ENCODE peak calls at places on chromosomes 16 and 17, in five cellular contexts. L is HCT116, P is GM23248, D is Karpas-422, M is DND-41. N is an unnamed sample.

GRCh38 chr16:5678371-5678770 is 580.8 kb upstream of the EEF2KMT start:
- DNase-seq in L (no peak), P (no peak), D (peak; percentile 48), M (peak; percentile 42), N (peak; percentile 83)

GRCh38 chr16:1323296-1324239 is 9.9 kb upstream of the BAIAP3 start:
- DNase-seq in L (no peak), P (no peak), D (no peak), M (no peak), N (no peak)

GRCh38 chr16:64172191-64172590 is 949.7 kb downstream of the CDH11 start:
- DNase-seq in L (no peak), P (no peak), D (peak; percentile 93), M (no peak), N (no peak)

GRCh38 chr17:76408037-76408849 is 23.8 kb downstream of the SPHK1 start:
- DNase-seq in L (peak; percentile 42), P (peak; percentile 62), D (peak; percentile 92), M (peak; percentile 58), N (peak; percentile 68)

GRCh38 chr16:82643936-82644630 is 17.3 kb downstream of the CDH13 start:
- DNase-seq in L (no peak), P (no peak), D (no peak), M (no peak), N (peak; percentile 16)

GRCh38 chr17:4648741-4649140 is 7.3 kb upstream of the ALOX15 start:
- DNase-seq in L (no peak), P (no peak), D (no peak), M (no peak), N (no peak)

GRCh38 chr17:6752068-6752909 is 3.6 kb upstream of the XAF1 start:
- DNase-seq in L (no peak), P (peak; percentile 99), D (no peak), M (peak; percentile 24), N (no peak)

GRCh38 chr16:2270070-2270462 is 2.1 kb upstream of the RNPS1 start:
- DNase-seq in L (no peak), P (no peak), D (no peak), M (no peak), N (no peak)

GRCh38 chr17:54239291-54239690 is 416.6 kb downstream of the KIF2B start:
- DNase-seq in L (no peak), P (no peak), D (no peak), M (no peak), N (no peak)

GRCh38 chr17:53996896-53997295 is 174.2 kb downstream of the KIF2B start:
- DNase-seq in L (no peak), P (no peak), D (no peak), M (no peak), N (no peak)

GRCh38 chr16:50153648-50154368 is 702 bp downstream of the TENT4B start:
- DNase-seq in L (no peak), P (peak; percentile 56), D (peak; percentile 47), M (no peak), N (peak; percentile 46)

GRCh38 chr17:8189041-8189710 is 804 bp downstream of the BORCS6 start:
- DNase-seq in L (no peak), P (peak; percentile 69), D (peak; percentile 58), M (peak; percentile 27), N (peak; percentile 31)

GRCh38 chr17:78865682-78866390 is 25.2 kb upstream of the USP36 start:
- DNase-seq in L (peak; percentile 73), P (peak; percentile 81), D (peak; percentile 77), M (peak; percentile 62), N (peak; percentile 88)

GRCh38 chr17:61833536-61834203 is 29.7 kb downstream of the BRIP1 start:
- DNase-seq in L (peak; percentile 69), P (peak; percentile 77), D (no peak), M (no peak), N (no peak)

GRCh38 chr16:64132686-64133085 is 989.2 kb downstream of the CDH11 start:
- DNase-seq in L (no peak), P (no peak), D (no peak), M (no peak), N (no peak)

GRCh38 chr17:45750779-45751440 is 33.2 kb upstream of the CRHR1 start:
- DNase-seq in L (no peak), P (no peak), D (no peak), M (no peak), N (no peak)

GRCh38 chr16:50297301-50298074 is 31.1 kb downstream of the ADCY7 start:
- DNase-seq in L (no peak), P (no peak), D (no peak), M (no peak), N (no peak)

GRCh38 chr17:43578352-43578698 is 32.2 kb upstream of the ETV4 start:
- DNase-seq in L (no peak), P (no peak), D (no peak), M (no peak), N (no peak)

GRCh38 chr17:75827291-75828050 is 16.7 kb downstream of the UNC13D start:
- DNase-seq in L (no peak), P (peak; percentile 73), D (peak; percentile 75), M (peak; percentile 61), N (peak; percentile 87)

GRCh38 chr16:86037999-86038922 is 139.3 kb downstream of the IRF8 start:
- DNase-seq in L (no peak), P (no peak), D (no peak), M (no peak), N (no peak)

GRCh38 chr17:65177901-65178300 is 40.7 kb downstream of the RGS9 start:
- DNase-seq in L (no peak), P (peak; percentile 79), D (no peak), M (no peak), N (no peak)

GRCh38 chr17:65182233-65182632 is 45.1 kb downstream of the RGS9 start:
- DNase-seq in L (no peak), P (no peak), D (no peak), M (peak; percentile 43), N (no peak)

GRCh38 chr17:65184235-65184959 is 47.2 kb downstream of the RGS9 start:
- DNase-seq in L (no peak), P (no peak), D (no peak), M (no peak), N (no peak)

GRCh38 chr17:65183736-65184135 is 46.6 kb downstream of the RGS9 start:
- DNase-seq in L (no peak), P (peak; percentile 55), D (no peak), M (no peak), N (peak; percentile 76)

DNA sequence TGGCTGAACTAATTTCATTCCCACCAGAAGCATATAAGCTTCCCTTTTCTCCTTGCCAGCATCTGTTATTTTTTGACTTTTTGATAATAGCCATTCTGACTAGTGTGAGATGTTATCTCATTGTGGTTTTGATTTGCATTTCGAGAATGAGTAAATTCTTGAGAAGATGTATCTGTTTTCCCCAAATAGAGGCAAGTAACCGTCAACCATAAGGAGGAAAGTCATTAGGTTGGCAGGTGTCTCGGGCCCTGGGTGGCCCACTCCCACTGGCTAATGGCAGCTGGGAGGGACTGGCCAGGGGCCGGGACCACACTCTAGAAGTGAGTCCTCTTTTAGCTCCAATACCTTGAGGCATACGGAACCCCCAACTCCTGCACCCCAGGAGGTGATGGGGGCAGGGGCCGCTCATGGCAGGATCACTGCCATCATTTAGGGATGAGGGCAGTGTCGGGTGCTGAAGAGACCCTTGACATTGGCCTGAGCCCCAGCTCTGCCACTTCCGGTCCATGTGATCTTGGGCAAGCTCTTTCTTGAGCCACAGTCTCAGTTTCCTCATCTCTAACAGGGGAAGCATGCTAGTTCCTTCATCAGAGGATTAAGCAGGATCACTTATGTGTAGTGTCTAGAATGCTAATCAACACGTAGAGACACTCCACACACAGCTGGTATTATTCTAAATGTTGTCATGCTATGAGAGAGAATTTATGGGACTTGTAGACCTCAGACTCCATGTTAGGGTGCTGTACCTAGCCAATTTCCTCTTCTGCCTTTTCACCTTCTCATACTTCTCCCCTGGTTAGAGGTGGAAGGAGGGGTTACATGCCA is 44.3 kb downstream of the RGS9 start:
- DNase-seq in L (no peak), P (no peak), D (no peak), M (peak; percentile 60), N (no peak)
- H3K9ac ChIP-seq in L (no peak overlapping the region), P (no peak overlapping the region), D (no peak overlapping the region), M (peak overlapping the region; percentile 50), N (no peak overlapping the region)

DNA sequence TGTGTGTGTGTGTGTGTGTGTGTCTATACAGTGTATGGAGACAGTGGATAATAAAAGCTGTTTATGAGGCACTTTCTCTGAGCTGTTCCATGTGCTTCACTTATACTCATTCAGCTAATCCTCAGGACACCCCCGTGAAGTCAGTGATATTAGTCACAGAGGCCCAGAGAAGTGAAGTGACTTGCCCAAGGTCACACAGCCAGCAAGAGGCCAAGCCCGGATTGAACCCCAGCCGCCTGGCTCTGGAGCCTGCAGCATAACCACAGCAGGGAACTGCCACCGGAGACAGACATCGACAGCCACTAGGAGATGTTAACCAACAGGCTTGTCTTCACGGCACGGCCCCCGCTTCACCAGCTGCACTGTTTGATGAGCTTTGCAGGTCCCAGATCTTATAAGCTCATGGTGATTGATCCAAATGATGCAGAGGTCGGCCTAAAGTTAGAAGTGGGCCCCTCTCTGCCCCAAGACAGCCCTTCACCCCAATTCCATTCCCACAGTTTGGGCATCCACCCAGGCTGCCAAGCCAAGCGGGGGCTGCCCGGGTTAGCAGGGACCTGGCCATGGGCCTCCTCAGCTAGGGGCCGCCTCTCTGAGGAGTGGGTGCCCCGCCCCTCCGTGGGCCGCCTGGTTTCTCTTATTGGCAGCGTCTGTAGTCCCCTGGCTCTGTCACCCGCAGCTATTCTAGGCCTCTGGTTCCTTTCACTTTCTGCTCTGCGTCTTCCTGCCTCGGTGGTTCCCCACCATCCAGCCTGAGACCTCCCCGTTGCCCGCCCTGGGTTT is 30.9 kb downstream of the SOCS1 start:
- DNase-seq in L (no peak), P (no peak), D (no peak), M (peak; percentile 92), N (no peak)
- H3K27ac ChIP-seq in L (no peak overlapping the region), P (no peak overlapping the region), D (no peak overlapping the region), M (peak overlapping the region; percentile 97), N (no peak overlapping the region)

GRCh38 chr16:89600427-89600826 is 13.0 kb upstream of the DPEP1 start:
- DNase-seq in L (no peak), P (no peak), D (no peak), M (no peak), N (no peak)

GRCh38 chr16:89602952-89603590 is 10.4 kb upstream of the DPEP1 start:
- DNase-seq in L (no peak), P (no peak), D (no peak), M (no peak), N (no peak)

GRCh38 chr16:89600956-89601355 is 12.5 kb upstream of the DPEP1 start:
- DNase-seq in L (no peak), P (no peak), D (no peak), M (no peak), N (no peak)

GRCh38 chr16:89601906-89602272 is 11.6 kb upstream of the DPEP1 start:
- DNase-seq in L (no peak), P (peak; percentile 68), D (no peak), M (no peak), N (no peak)

DNA sequence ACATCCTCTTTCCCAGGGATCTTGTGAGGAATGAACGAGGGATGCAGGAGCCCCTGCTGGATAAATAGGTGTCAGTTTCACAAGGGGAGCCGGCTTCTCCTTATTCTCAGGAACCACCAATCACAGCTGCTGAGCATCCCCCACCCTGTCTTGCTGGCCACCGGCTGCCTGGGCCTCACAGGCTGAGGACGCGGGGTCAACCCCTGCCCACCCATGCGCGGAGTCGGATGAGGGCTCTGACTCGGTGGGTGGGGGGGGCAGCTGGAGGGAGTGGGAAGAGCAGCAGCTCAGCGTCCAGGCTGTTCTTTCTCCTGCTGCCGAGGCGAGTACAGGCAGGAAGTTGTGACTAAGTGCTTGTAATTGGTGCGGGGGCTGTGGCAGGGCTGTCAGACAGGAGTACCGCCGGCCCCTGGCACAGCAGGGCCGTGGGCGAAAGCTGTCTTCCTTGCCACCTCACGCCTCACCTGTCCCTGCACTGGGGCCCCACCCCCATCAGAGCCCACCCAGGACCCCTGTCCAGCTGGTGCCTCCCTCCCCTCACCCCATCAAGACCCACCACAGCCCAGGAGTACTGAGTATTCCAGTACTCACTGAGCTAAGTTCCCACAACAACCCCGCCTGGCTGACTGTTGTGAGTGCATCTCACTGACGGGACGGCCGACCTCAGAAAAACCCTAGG is 11.0 kb upstream of the DPEP1 start:
- DNase-seq in L (peak; percentile 24), P (peak; percentile 96), D (peak; percentile 46), M (peak; percentile 67), N (peak; percentile 88)
- H3K9ac ChIP-seq in L (peak overlapping the region; percentile 31), P (peak overlapping the region; percentile 65), D (no peak overlapping the region), M (peak overlapping the region; percentile 24), N (no peak overlapping the region)

GRCh38 chr17:510223-510917 is 157.8 kb upstream of the RPH3AL start:
- DNase-seq in L (no peak), P (no peak), D (no peak), M (no peak), N (no peak)
- H3K27ac ChIP-seq in L (no peak overlapping the region), P (peak overlapping the region; percentile 91), D (no peak overlapping the region), M (no peak overlapping the region), N (no peak overlapping the region)